ENCODE peak calls at places on chromosome 5, in nine cellular contexts. W, A, E, Z, I, Y, H, V and J are unnamed samples.

GRCh38 chr5:6633469-6634326 is 458 bp downstream of the SRD5A1 start:
- DNase-seq in E (peak), Z (no peak), Y (no peak), I (no peak), V (peak), W (peak), H (no peak), A (no peak), J (peak)

GRCh38 chr5:134541736-134542376 is 16.4 kb downstream of the JADE2 start:
- DNase-seq in I (no peak), Z (no peak), Y (no peak), A (peak), W (peak), H (no peak), E (no peak), V (peak), J (peak)

GRCh38 chr5:132915681-132916080 is 42.2 kb downstream of the LEAP2 start:
- DNase-seq in Z (no peak), E (no peak), I (no peak), V (no peak), H (no peak), Y (no peak), W (peak), A (no peak), J (no peak)

GRCh38 chr5:166505546-166505945 is 1785.9 kb upstream of the WWC1 start:
- DNase-seq in E (no peak), V (no peak), H (no peak), Y (no peak), W (no peak), I (no peak), Z (peak), A (no peak), J (peak)

GRCh38 chr5:125424374-125424773 is 677.9 kb upstream of the ZNF608 start:
- DNase-seq in W (no peak), Y (no peak), H (no peak), E (no peak), I (no peak), A (no peak), Z (no peak), V (no peak), J (peak)

GRCh38 chr5:10584714-10585113 is 20.8 kb downstream of the ANKRD33B start:
- DNase-seq in Y (no peak), I (no peak), Z (no peak), A (no peak), V (no peak), W (no peak), H (no peak), E (no peak), J (no peak)

GRCh38 chr5:153704110-153704509 is 213.6 kb downstream of the GRIA1 start:
- DNase-seq in A (no peak), Y (no peak), E (no peak), Z (no peak), H (no peak), V (no peak), I (no peak), W (no peak), J (no peak)

GRCh38 chr5:177510567-177511053 is 984 bp upstream of the DOK3 start:
- DNase-seq in W (no peak), Z (no peak), H (no peak), A (no peak), V (no peak), I (no peak), Y (no peak), E (no peak), J (no peak)

GRCh38 chr5:93163010-93163663 is 417.9 kb downstream of the NR2F1-AS1 start:
- DNase-seq in I (peak), A (no peak), W (peak), H (no peak), Y (no peak), V (no peak), Z (no peak), E (peak), J (peak)

GRCh38 chr5:14580037-14581034 is 1.3 kb upstream of the OTULINL start:
- DNase-seq in V (no peak), Z (peak), E (no peak), I (no peak), H (no peak), W (peak), A (no peak), Y (no peak), J (peak)

GRCh38 chr5:123487298-123487697 is 24.7 kb upstream of the CSNK1G3 start:
- DNase-seq in A (no peak), Y (no peak), H (no peak), I (no peak), Z (no peak), E (no peak), W (no peak), V (no peak), J (peak)

GRCh38 chr5:140072812-140073211 is 29.7 kb upstream of the NRG2 start:
- DNase-seq in W (no peak), E (no peak), A (no peak), I (no peak), Y (no peak), Z (no peak), V (no peak), H (no peak), J (no peak)

GRCh38 chr5:55159763-55160492 is at the start of gene GPX8:
- DNase-seq in H (no peak), Y (no peak), Z (no peak), I (peak), E (peak), W (peak), V (peak), A (peak), J (peak)

GRCh38 chr5:138981606-138982005 is 106.5 kb upstream of the LRRTM2 start:
- DNase-seq in A (no peak), V (no peak), I (no peak), Y (peak), H (no peak), W (peak), E (no peak), Z (no peak), J (peak)

GRCh38 chr5:84816746-84817547 is 432.3 kb upstream of the EDIL3 start:
- DNase-seq in W (no peak), Y (no peak), E (no peak), H (no peak), V (no peak), I (no peak), Z (no peak), A (no peak), J (no peak)

GRCh38 chr5:158234323-158235158 is 375.6 kb upstream of the CLINT1 start:
- DNase-seq in Y (no peak), Z (peak), A (no peak), E (no peak), V (no peak), W (peak), I (peak), H (no peak), J (peak)

GRCh38 chr5:61228691-61229280 is 66.5 kb upstream of the SMIM15 start:
- DNase-seq in V (no peak), A (peak), E (no peak), W (peak), I (peak), H (no peak), Z (no peak), Y (no peak), J (peak)